ENCODE peak calls at places on chromosomes 2 and 18, in five cellular contexts. U is activated CD4-positive, alpha-beta T cell treated with anti-CD3 and anti-CD28 coated beads, Interleukin-2, amount 50 U/mL, for 1 hour; Z is AG20443; E is ACHN; M is OCI-LY7. K is an unnamed sample.

GRCh38 chr2:218229239-218229638 is 12.2 kb downstream of the ARPC2 start:
- DNase-seq in E (peak; percentile 79), M (peak; percentile 72), U (peak; percentile 29), Z (peak; percentile 72), K (no peak)

GRCh38 chr2:227848586-227848985 is 22.8 kb upstream of the DAW1 start:
- DNase-seq in U (no peak), E (no peak), Z (no peak), M (no peak), K (no peak)

GRCh38 chr18:3209859-3210569 is 9.8 kb downstream of the MYOM1 start:
- DNase-seq in Z (no peak), U (no peak), M (no peak), E (no peak), K (no peak)

GRCh38 chr2:20186078-20186854 is 38.7 kb downstream of the SDC1 start:
- DNase-seq in Z (no peak), U (no peak), E (peak; percentile 94), M (no peak), K (peak; percentile 79)

GRCh38 chr2:175025946-175026345 is 20.8 kb upstream of the CHN1 start:
- DNase-seq in U (no peak), E (no peak), Z (peak; percentile 29), M (no peak), K (no peak)

GRCh38 chr2:125543968-125544514 is 1111.9 kb upstream of the GYPC start:
- DNase-seq in E (no peak), Z (no peak), U (no peak), M (no peak), K (no peak)

GRCh38 chr2:108412995-108413726 is 35.4 kb downstream of the SULT1C4 start:
- DNase-seq in Z (peak; percentile 73), E (peak; percentile 74), U (no peak), M (no peak), K (no peak)

GRCh38 chr2:197708331-197708730 is 3.2 kb downstream of the MARS2 start:
- DNase-seq in Z (peak; percentile 39), U (no peak), M (no peak), E (peak; percentile 15), K (no peak)

GRCh38 chr2:105773568-105773967 is 28.9 kb downstream of the NCK2 start:
- DNase-seq in M (no peak), Z (no peak), E (no peak), U (no peak), K (no peak)

GRCh38 chr2:56185582-56186046 is 1.8 kb downstream of the CCDC85A start:
- DNase-seq in E (no peak), U (no peak), M (no peak), Z (peak; percentile 72), K (no peak)

GRCh38 chr2:238565031-238565430 is 138.3 kb downstream of the ASB1 start:
- DNase-seq in E (no peak), M (no peak), Z (no peak), U (no peak), K (no peak)

GRCh38 chr2:238865744-238866355 is 18.0 kb downstream of the TWIST2 start:
- DNase-seq in U (no peak), M (no peak), E (no peak), Z (no peak), K (no peak)

GRCh38 chr18:13216732-13217465 is 1.7 kb upstream of the LDLRAD4 start:
- DNase-seq in E (peak; percentile 8), U (peak; percentile 42), Z (peak; percentile 66), M (no peak), K (no peak)

GRCh38 chr18:62486290-62486964 is 36.4 kb upstream of the ZCCHC2 start:
- DNase-seq in E (peak; percentile 35), M (no peak), U (no peak), Z (no peak), K (no peak)

GRCh38 chr2:70697603-70698383 is 70.2 kb downstream of the ADD2 start:
- DNase-seq in U (no peak), M (no peak), Z (no peak), E (no peak), K (no peak)

GRCh38 chr2:12534646-12535263 is 182.0 kb upstream of the TRIB2 start:
- DNase-seq in U (no peak), Z (peak; percentile 85), M (no peak), E (peak; percentile 54), K (no peak)

GRCh38 chr2:20050712-20051517 is 513 bp downstream of the LAPTM4A start:
- DNase-seq in E (peak; percentile 75), Z (peak; percentile 53), U (peak; percentile 16), M (peak; percentile 77), K (peak; percentile 59)

GRCh38 chr2:229104863-229105468 is 166.1 kb downstream of the PID1 start:
- DNase-seq in M (no peak), U (no peak), E (no peak), Z (no peak), K (no peak)

K was measured in Peyer's patch.